ENCODE peak calls at places on chromosomes 12 and 14, in eight cellular contexts. B is transverse colon, O is spleen, V is breast epithelium, T is endothelial cell of umbilical vein, R is suprapubic skin, I is HCT116, S is sigmoid colon. J is an unnamed sample. For H3K4me1, the result is how much of the 10 kb centered on the place peaks cover.

GRCh38 chr14:74638970-74639369 is 26.9 kb upstream of the LTBP2 start:
- DNase-seq in R (no peak), S (no peak), T (no peak), B (no peak), I (no peak), O (no peak), V (no peak), J (no peak)

GRCh38 chr14:67620217-67620789 is 583 bp downstream of the ARG2 start:
- DNase-seq in O (peak), B (peak), R (no peak), S (peak), V (peak), I (no peak), T (peak), J (no peak)

GRCh38 chr12:57553343-57554202 is 3.7 kb downstream of the KIF5A start:
- DNase-seq in V (no peak), T (no peak), I (no peak), O (no peak), R (no peak), B (no peak), S (no peak), J (no peak)

GRCh38 chr14:68893566-68893965 is 85.5 kb downstream of the ACTN1 start:
- DNase-seq in I (no peak), O (no peak), T (no peak), R (no peak), S (peak), B (no peak), V (no peak), J (no peak)

GRCh38 chr14:28012629-28013415 is 753.8 kb upstream of the FOXG1 start:
- DNase-seq in T (no peak), B (no peak), O (no peak), I (no peak), S (no peak), V (no peak), R (no peak), J (no peak)

GRCh38 chr14:82710257-82710841 is 1176.7 kb upstream of the SEL1L start:
- DNase-seq in T (peak), R (no peak), O (no peak), S (no peak), I (peak), B (peak), V (peak), J (no peak)

GRCh38 chr12:21894792-21895392 is 46.3 kb downstream of the ABCC9 start:
- DNase-seq in I (no peak), R (no peak), O (no peak), S (peak), T (no peak), B (no peak), V (no peak), J (no peak)

GRCh38 chr12:4962539-4963486 is 53.1 kb downstream of the KCNA1 start:
- DNase-seq in T (no peak), B (no peak), I (no peak), S (no peak), R (no peak), O (no peak), V (no peak), J (no peak)

GRCh38 chr12:112418596-112419268 is at the start of gene PTPN11:
- DNase-seq in V (peak), R (peak), B (peak), T (peak), O (peak), S (peak), I (peak), J (peak)

GRCh38 chr12:130064999-130065398 is 97.3 kb upstream of the FZD10 start:
- DNase-seq in T (no peak), S (no peak), R (no peak), V (no peak), B (no peak), O (no peak), I (no peak), J (no peak)

GRCh38 chr12:57782243-57782607 is 362 bp upstream of the TSFM start:
- DNase-seq in B (no peak), R (no peak), T (no peak), V (no peak), S (no peak), O (no peak), I (no peak), J (no peak)

GRCh38 chr12:109191621-109192250 is 75.3 kb downstream of the ACACB start:
- DNase-seq in B (no peak), V (no peak), S (no peak), R (no peak), T (no peak), I (no peak), O (no peak), J (no peak)

GRCh38 chr12:70919597-70920035 is 922 bp downstream of the PTPRR start:
- DNase-seq in O (no peak), B (no peak), S (no peak), V (no peak), R (no peak), T (no peak), I (no peak), J (no peak)

GRCh38 chr12:13194462-13195110 is 1.9 kb upstream of the EMP1 start:
- DNase-seq in O (no peak), R (no peak), I (no peak), B (no peak), V (no peak), T (no peak), S (no peak), J (no peak)

GRCh38 chr14:70888151-70888499 is 19.1 kb upstream of the PCNX1 start:
- DNase-seq in T (no peak), O (no peak), B (no peak), S (no peak), R (no peak), I (no peak), V (no peak), J (no peak)

GRCh38 chr14:71371711-71372396 is 464.6 kb downstream of the PCNX1 start:
- DNase-seq in B (no peak), R (no peak), V (no peak), O (no peak), T (peak), S (no peak), I (no peak), J (no peak)

DNA sequence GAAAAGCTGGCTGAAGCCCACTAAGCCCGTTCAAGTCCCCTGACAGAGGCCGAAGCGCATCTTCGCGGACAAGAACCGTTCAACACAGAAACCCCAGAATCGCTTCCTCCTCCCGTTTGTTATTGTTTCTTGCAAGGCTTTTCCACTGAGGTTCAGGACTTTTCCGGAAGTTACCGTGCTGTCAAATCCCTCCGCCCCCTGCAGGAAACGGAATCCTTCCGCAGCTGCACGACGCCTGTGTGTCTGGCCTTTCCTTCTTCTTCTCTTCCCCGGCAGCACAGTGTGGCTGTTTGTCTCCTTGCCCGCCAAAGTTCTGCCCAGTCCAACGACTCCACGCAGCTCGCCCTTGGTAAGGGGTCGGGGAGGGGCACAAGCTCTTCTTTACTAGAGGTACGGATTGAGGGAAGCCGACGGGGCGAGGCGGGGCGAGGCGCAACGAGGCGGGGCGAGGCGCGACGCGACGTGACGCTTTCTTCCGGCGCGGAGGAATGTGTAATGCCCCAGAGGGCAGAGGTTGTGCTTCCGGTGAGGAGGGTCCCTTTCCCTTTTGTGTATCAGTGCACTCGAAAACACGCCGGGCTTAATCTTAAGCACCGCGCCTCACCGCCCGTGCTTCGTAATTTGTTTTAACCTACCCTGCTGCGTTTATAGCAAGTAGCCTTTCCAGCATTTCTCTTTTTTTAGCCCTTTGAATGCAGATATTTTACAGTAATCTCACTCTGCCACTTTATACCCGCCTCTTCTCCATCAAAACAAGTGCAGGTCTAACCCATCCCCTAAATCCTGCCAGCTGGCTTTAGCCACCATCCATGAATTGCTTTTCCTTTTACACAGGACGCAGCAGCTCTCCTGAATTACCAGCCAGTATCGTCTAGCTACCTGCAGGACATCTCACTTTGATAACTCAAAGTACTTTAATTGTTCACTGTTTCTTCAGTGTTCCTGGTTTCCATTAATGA is at the start of gene KDM5A:
- DNase-seq in O (peak), T (peak), R (peak), S (peak), V (peak), B (peak), I (peak), J (peak)
- TF ChIP-seq POLR2AphosphoS5 in O (peak), T (peak), R (no peak), S (peak), V (peak), B (peak), I (peak), J (peak)

DNA sequence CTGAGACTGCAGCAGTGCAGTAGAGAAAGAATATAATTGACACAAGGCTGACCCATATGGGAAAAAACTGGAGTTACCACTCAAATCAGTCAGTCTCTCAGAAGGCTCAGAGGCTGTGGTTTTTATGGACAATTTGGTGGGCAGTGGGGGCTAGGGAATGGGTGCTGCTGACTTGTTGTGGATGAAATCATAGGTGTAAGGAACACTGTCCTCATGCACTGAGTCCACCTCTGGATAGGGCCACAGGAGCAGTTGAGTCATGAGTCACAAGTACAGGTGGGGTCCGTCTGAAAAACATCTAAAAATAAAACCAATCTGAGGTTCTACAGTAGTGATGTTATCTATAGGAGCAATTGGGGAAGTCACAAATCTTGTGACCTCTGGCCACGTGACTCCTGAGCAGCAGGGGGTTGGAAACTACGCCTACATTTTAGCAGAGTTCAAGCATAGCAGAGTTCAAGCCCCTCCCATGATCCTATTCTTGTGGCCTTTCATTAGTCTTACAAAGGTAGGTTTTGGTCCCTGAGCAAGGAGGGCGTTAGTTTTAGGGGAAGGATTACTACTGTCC is 18.1 kb upstream of the SGPP1 start:
- DNase-seq in R (no peak), B (peak), T (no peak), O (no peak), I (no peak), S (no peak), V (no peak), J (no peak)
- H3K4me1 ChIP-seq in R (under half), B (under half), T (under half), O (under half), I (under half), S (under half), V (under half), J (under half)

DNA sequence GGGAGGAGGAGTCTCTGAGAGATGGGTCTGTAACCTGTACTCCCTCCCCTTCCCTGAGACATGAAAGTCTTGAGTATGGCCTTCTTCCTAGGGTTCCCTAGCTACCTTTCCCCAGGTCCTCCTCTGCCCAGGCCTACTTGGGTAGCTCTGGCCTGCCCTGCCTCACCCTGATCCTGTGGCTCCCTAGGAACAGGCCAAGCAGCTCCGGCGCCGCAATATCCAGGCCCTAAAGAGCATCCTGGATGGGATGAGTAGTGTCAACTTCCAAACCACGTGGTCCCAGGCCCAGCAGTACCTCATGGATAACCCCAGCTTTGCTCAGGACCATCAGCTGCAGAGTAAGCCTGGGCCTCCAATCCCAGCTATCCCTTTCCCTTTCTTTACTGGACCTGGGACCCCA is 12.3 kb downstream of the PRPF40B start:
- DNase-seq in T (no peak), B (no peak), S (no peak), R (peak), I (no peak), V (no peak), O (no peak), J (no peak)
- TF ChIP-seq POLR2AphosphoS5 in T (no peak), B (no peak), S (no peak), R (no peak), I (no peak), V (no peak), O (no peak), J (no peak)

GRCh38 chr14:100146548-100147091 is 12.8 kb downstream of the DEGS2 start:
- DNase-seq in S (no peak), I (no peak), R (no peak), O (no peak), B (peak), V (no peak), T (no peak), J (no peak)

GRCh38 chr14:100143934-100144333 is 15.5 kb downstream of the DEGS2 start:
- DNase-seq in B (no peak), O (no peak), I (no peak), V (no peak), T (no peak), R (no peak), S (no peak), J (no peak)

GRCh38 chr14:100144645-100144995 is 14.8 kb downstream of the DEGS2 start:
- DNase-seq in B (no peak), V (no peak), R (no peak), O (no peak), T (no peak), S (no peak), I (no peak), J (no peak)

GRCh38 chr14:100145682-100146464 is 13.6 kb downstream of the DEGS2 start:
- DNase-seq in R (no peak), T (no peak), V (no peak), O (no peak), I (no peak), S (no peak), B (no peak), J (no peak)

GRCh38 chr14:100144996-100145646 is 14.3 kb downstream of the DEGS2 start:
- DNase-seq in S (no peak), O (peak), I (no peak), T (no peak), V (no peak), R (no peak), B (peak), J (no peak)
- H3K4me1 ChIP-seq in S (under half), O (half or more), I (under half), T (under half), V (under half), R (half or more), B (half or more), J (under half)